ENCODE peak calls at places on chromosome 2, in nine cellular contexts. F, E, M, C, S, P, Y, O and B are unnamed samples.

GRCh38 chr2:67600472-67600871 is 203.3 kb downstream of the ETAA1 start:
- DNase-seq in Y (no peak), O (no peak), P (no peak), C (no peak), E (no peak), S (no peak), F (peak; percentile 15), M (no peak), B (no peak)

GRCh38 chr2:176140130-176140519 is 10.6 kb downstream of the HOXD8 start:
- DNase-seq in C (no peak), O (no peak), F (no peak), M (no peak), Y (no peak), P (no peak), S (no peak), E (no peak), B (no peak)

GRCh38 chr2:118003396-118003824 is 10.5 kb downstream of the CCDC93 start:
- DNase-seq in Y (peak; percentile 77), P (no peak), C (peak; percentile 51), O (peak; percentile 72), S (peak; percentile 88), F (peak; percentile 85), M (peak; percentile 39), E (no peak), B (no peak)

GRCh38 chr2:102619414-102620319 is at the start of gene SLC9A2:
- DNase-seq in C (no peak), S (peak; percentile 83), Y (no peak), M (no peak), O (peak; percentile 57), F (peak; percentile 38), P (no peak), E (no peak), B (peak; percentile 1)

GRCh38 chr2:234463626-234464290 is 33.1 kb downstream of the ARL4C start:
- DNase-seq in O (no peak), M (peak; percentile 77), E (no peak), Y (no peak), S (no peak), F (peak; percentile 92), C (no peak), P (no peak), B (peak; percentile 60)

GRCh38 chr2:219566640-219567039 is 4.7 kb downstream of the OBSL1 start:
- DNase-seq in F (no peak), M (no peak), E (no peak), P (peak; percentile 59), C (no peak), S (no peak), Y (no peak), O (no peak), B (no peak)

GRCh38 chr2:8605350-8606065 is 76.3 kb upstream of the ID2 start:
- DNase-seq in S (no peak), P (no peak), C (no peak), O (no peak), M (no peak), Y (no peak), F (peak; percentile 93), E (no peak), B (no peak)

GRCh38 chr2:176468471-176468870 is 199.2 kb downstream of the MTX2 start:
- DNase-seq in C (no peak), P (no peak), M (no peak), O (no peak), F (peak; percentile 45), E (no peak), S (no peak), Y (no peak), B (no peak)

GRCh38 chr2:151171186-151171585 is 90.5 kb downstream of the RBM43 start:
- DNase-seq in E (no peak), C (no peak), F (no peak), S (no peak), Y (no peak), P (no peak), O (no peak), M (no peak), B (no peak)

GRCh38 chr2:168685619-168686453 is 116.6 kb upstream of the NOSTRIN start:
- DNase-seq in E (no peak), C (no peak), S (no peak), Y (no peak), P (no peak), F (no peak), M (no peak), O (no peak), B (no peak)

GRCh38 chr2:75466708-75467311 is 93.9 kb downstream of the EVA1A start:
- DNase-seq in F (peak; percentile 65), S (peak; percentile 55), P (no peak), E (no peak), Y (no peak), C (no peak), M (no peak), O (peak; percentile 32), B (no peak)

GRCh38 chr2:132772344-132772743 is 102.3 kb upstream of the LYPD1 start:
- DNase-seq in P (no peak), Y (no peak), M (no peak), S (no peak), O (no peak), C (no peak), E (no peak), F (no peak), B (no peak)

GRCh38 chr2:68741238-68741637 is 6.6 kb downstream of the ARHGAP25 start:
- DNase-seq in C (no peak), F (no peak), S (no peak), M (no peak), P (no peak), Y (no peak), E (no peak), O (peak; percentile 18), B (no peak)

GRCh38 chr2:15836134-15836941 is 104.0 kb upstream of the MYCN start:
- DNase-seq in O (no peak), M (no peak), C (no peak), Y (no peak), F (no peak), P (no peak), E (no peak), S (no peak), B (no peak)

GRCh38 chr2:224657349-224657748 is 58.8 kb downstream of the CCDC195 start:
- DNase-seq in O (no peak), S (no peak), Y (no peak), M (no peak), P (no peak), F (no peak), E (no peak), C (no peak), B (no peak)

GRCh38 chr2:71675296-71675695 is 221.9 kb downstream of the DYSF start:
- DNase-seq in Y (no peak), P (no peak), M (no peak), O (peak; percentile 88), E (no peak), F (no peak), S (peak; percentile 53), C (peak; percentile 38), B (no peak)

GRCh38 chr2:15730545-15731212 is 139.0 kb downstream of the DDX1 start:
- DNase-seq in F (peak; percentile 93), P (peak; percentile 98), M (no peak), Y (no peak), E (peak; percentile 75), O (peak; percentile 86), S (peak; percentile 85), C (no peak), B (no peak)

GRCh38 chr2:196801578-196801977 is 2.1 kb upstream of the GTF3C3 start:
- DNase-seq in Y (no peak), F (peak; percentile 74), P (no peak), E (no peak), O (no peak), C (no peak), S (no peak), M (no peak), B (no peak)

GRCh38 chr2:138219961-138220360 is 255.7 kb downstream of the HNMT start:
- DNase-seq in C (no peak), Y (no peak), E (no peak), O (no peak), M (no peak), F (no peak), P (no peak), S (no peak), B (no peak)

GRCh38 chr2:158142568-158143332 is 41.1 kb downstream of the UPP2 start:
- DNase-seq in Y (no peak), E (no peak), M (no peak), O (no peak), C (no peak), P (no peak), S (no peak), F (no peak), B (no peak)

GRCh38 chr2:27273123-27273522 is 2.1 kb upstream of the DNAJC5G start:
- DNase-seq in Y (no peak), P (no peak), C (no peak), S (no peak), M (no peak), F (no peak), E (no peak), O (no peak), B (no peak)

GRCh38 chr2:78999410-78999809 is 26.1 kb upstream of the REG3G start:
- DNase-seq in S (peak; percentile 47), O (no peak), E (no peak), Y (no peak), M (no peak), F (peak; percentile 25), P (no peak), C (no peak), B (no peak)

GRCh38 chr2:66813976-66814375 is 379.1 kb downstream of the MEIS1 start:
- DNase-seq in F (no peak), E (no peak), O (no peak), S (no peak), Y (no peak), C (no peak), P (no peak), M (no peak), B (no peak)

GRCh38 chr2:143355814-143356213 is 226.6 kb downstream of the ARHGAP15 start:
- DNase-seq in O (no peak), F (no peak), S (no peak), Y (no peak), E (no peak), C (no peak), P (no peak), M (no peak), B (no peak)

GRCh38 chr2:149064365-149064841 is 25.9 kb downstream of the LYPD6B start:
- DNase-seq in E (no peak), F (no peak), M (no peak), P (no peak), C (no peak), O (peak; percentile 46), S (peak; percentile 40), Y (no peak), B (no peak)

GRCh38 chr2:219689676-219690628 is 62.5 kb downstream of the SLC4A3 start:
- DNase-seq in F (peak; percentile 79), S (peak; percentile 80), M (peak; percentile 25), Y (peak; percentile 24), C (peak; percentile 53), O (peak; percentile 51), P (no peak), E (no peak), B (no peak)

GRCh38 chr2:117771969-117772630 is 42.4 kb upstream of the DDX18 start:
- DNase-seq in F (peak; percentile 64), P (no peak), M (no peak), E (no peak), C (no peak), Y (no peak), O (no peak), S (peak; percentile 65), B (no peak)

GRCh38 chr2:54396107-54396506 is 60.0 kb upstream of the SPTBN1 start:
- DNase-seq in F (peak; percentile 31), O (no peak), P (no peak), C (no peak), Y (no peak), M (no peak), E (no peak), S (no peak), B (no peak)

GRCh38 chr2:9704600-9704999 is 73.8 kb upstream of the YWHAQ start:
- DNase-seq in P (no peak), M (no peak), F (no peak), Y (no peak), E (no peak), O (no peak), C (no peak), S (no peak), B (no peak)

GRCh38 chr2:160282063-160282580 is 82.0 kb upstream of the ITGB6 start:
- DNase-seq in C (no peak), Y (no peak), M (no peak), F (no peak), S (no peak), E (no peak), P (no peak), O (no peak), B (no peak)

GRCh38 chr2:70801607-70802263 is 11.3 kb upstream of the FIGLA start:
- DNase-seq in F (no peak), E (no peak), O (no peak), Y (no peak), P (no peak), S (no peak), M (no peak), C (peak; percentile 17), B (no peak)